ENCODE peak calls at places on chromosome 9, in six cellular contexts. Q, M, O, K, I and Z are unnamed samples.
A peak's percentile ranks its signal among the peaks of the same experiment; 100 is the strongest.

GRCh38 chr9:113720495-113720894 is 155.6 kb upstream of the ZNF618 start:
- DNase-seq in Q (no peak), M (no peak), O (no peak), K (no peak), I (no peak), Z (no peak)

GRCh38 chr9:135773677-135774238 is 71.8 kb downstream of the KCNT1 start:
- DNase-seq in Q (no peak), M (no peak), O (no peak), K (no peak), I (no peak), Z (no peak)

GRCh38 chr9:132143359-132143758 is 18.5 kb upstream of the NTNG2 start:
- DNase-seq in Q (no peak), M (no peak), O (no peak), K (no peak), I (no peak), Z (no peak)

GRCh38 chr9:26813247-26813646 is 79.4 kb downstream of the CAAP1 start:
- DNase-seq in Q (no peak), M (no peak), O (no peak), K (no peak), I (no peak), Z (no peak)

GRCh38 chr9:87567047-87567446 is 69.4 kb downstream of the DAPK1 start:
- DNase-seq in Q (peak; percentile 37), M (no peak), O (no peak), K (no peak), I (peak; percentile 48), Z (no peak)

GRCh38 chr9:33835625-33836260 is 18.8 kb downstream of the UBE2R2 start:
- DNase-seq in Q (no peak), M (no peak), O (no peak), K (no peak), I (no peak), Z (no peak)

GRCh38 chr9:131234799-131235479 is 41.4 kb downstream of the FAM78A start:
- DNase-seq in Q (no peak), M (no peak), O (no peak), K (no peak), I (no peak), Z (no peak)

GRCh38 chr9:92668746-92669526 is 995 bp downstream of the IPPK start:
- DNase-seq in Q (peak; percentile 61), M (peak; percentile 56), O (peak; percentile 68), K (peak; percentile 69), I (peak; percentile 76), Z (peak; percentile 67)

GRCh38 chr9:134562146-134562753 is 79.4 kb upstream of the COL5A1 start:
- DNase-seq in Q (no peak), M (no peak), O (no peak), K (no peak), I (no peak), Z (no peak)

GRCh38 chr9:116334581-116335150 is 181.1 kb downstream of the PAPPA start:
- DNase-seq in Q (no peak), M (no peak), O (no peak), K (no peak), I (no peak), Z (no peak)

GRCh38 chr9:94867281-94867841 is 140.9 kb downstream of the AOPEP start:
- DNase-seq in Q (peak; percentile 93), M (peak; percentile 78), O (peak; percentile 95), K (peak; percentile 59), I (peak; percentile 33), Z (peak; percentile 78)

GRCh38 chr9:2727966-2728613 is 10.8 kb downstream of the KCNV2 start:
- DNase-seq in Q (peak; percentile 85), M (peak; percentile 69), O (peak; percentile 89), K (no peak), I (peak; percentile 81), Z (no peak)

GRCh38 chr9:91659529-91660294 is 236.1 kb upstream of the NFIL3 start:
- DNase-seq in Q (peak; percentile 42), M (no peak), O (no peak), K (no peak), I (peak; percentile 48), Z (no peak)

GRCh38 chr9:82488702-82489578 is 500.4 kb downstream of the SPATA31D1 start:
- DNase-seq in Q (peak; percentile 68), M (peak; percentile 72), O (peak; percentile 83), K (no peak), I (peak; percentile 45), Z (no peak)

GRCh38 chr9:101477736-101478135 is 42.2 kb upstream of the ALDOB start:
- DNase-seq in Q (no peak), M (no peak), O (peak; percentile 36), K (no peak), I (no peak), Z (no peak)

GRCh38 chr9:88084816-88085215 is 53.5 kb downstream of the SPATA31C2 start:
- DNase-seq in Q (peak; percentile 9), M (no peak), O (no peak), K (no peak), I (no peak), Z (no peak)

GRCh38 chr9:133701321-133701980 is 36.7 kb downstream of the SARDH start:
- DNase-seq in Q (no peak), M (no peak), O (no peak), K (no peak), I (no peak), Z (no peak)

GRCh38 chr9:8880031-8880430 is 1080.5 kb upstream of the DMAC1 start:
- DNase-seq in Q (no peak), M (no peak), O (no peak), K (no peak), I (no peak), Z (no peak)

GRCh38 chr9:77556396-77556795 is 91.7 kb downstream of the GNA14 start:
- DNase-seq in Q (no peak), M (no peak), O (peak; percentile 37), K (no peak), I (no peak), Z (no peak)

GRCh38 chr9:123002754-123003153 is 30.7 kb upstream of the GPR21 start:
- DNase-seq in Q (peak; percentile 91), M (no peak), O (peak; percentile 60), K (no peak), I (peak; percentile 24), Z (no peak)

GRCh38 chr9:79196606-79197005 is 375.2 kb upstream of the TLE4 start:
- DNase-seq in Q (peak; percentile 47), M (no peak), O (peak; percentile 44), K (no peak), I (no peak), Z (no peak)

GRCh38 chr9:14768561-14769234 is 46.2 kb upstream of the CER1 start:
- DNase-seq in Q (peak; percentile 78), M (no peak), O (peak; percentile 73), K (no peak), I (peak; percentile 75), Z (peak; percentile 2)

GRCh38 chr9:120505186-120505585 is 74.8 kb downstream of the CDK5RAP2 start:
- DNase-seq in Q (peak; percentile 21), M (no peak), O (peak; percentile 39), K (no peak), I (no peak), Z (no peak)

GRCh38 chr9:90002299-90003045 is 397.7 kb downstream of the GADD45G start:
- DNase-seq in Q (no peak), M (no peak), O (no peak), K (no peak), I (peak; percentile 49), Z (no peak)

GRCh38 chr9:90000925-90001324 is 396.1 kb downstream of the GADD45G start:
- DNase-seq in Q (no peak), M (no peak), O (no peak), K (no peak), I (no peak), Z (no peak)

GRCh38 chr9:90001756-90002155 is 396.9 kb downstream of the GADD45G start:
- DNase-seq in Q (no peak), M (no peak), O (no peak), K (no peak), I (no peak), Z (no peak)

GRCh38 chr9:89999176-89999533 is 394.3 kb downstream of the GADD45G start:
- DNase-seq in Q (no peak), M (no peak), O (no peak), K (peak; percentile 73), I (no peak), Z (peak; percentile 45)

DNA sequence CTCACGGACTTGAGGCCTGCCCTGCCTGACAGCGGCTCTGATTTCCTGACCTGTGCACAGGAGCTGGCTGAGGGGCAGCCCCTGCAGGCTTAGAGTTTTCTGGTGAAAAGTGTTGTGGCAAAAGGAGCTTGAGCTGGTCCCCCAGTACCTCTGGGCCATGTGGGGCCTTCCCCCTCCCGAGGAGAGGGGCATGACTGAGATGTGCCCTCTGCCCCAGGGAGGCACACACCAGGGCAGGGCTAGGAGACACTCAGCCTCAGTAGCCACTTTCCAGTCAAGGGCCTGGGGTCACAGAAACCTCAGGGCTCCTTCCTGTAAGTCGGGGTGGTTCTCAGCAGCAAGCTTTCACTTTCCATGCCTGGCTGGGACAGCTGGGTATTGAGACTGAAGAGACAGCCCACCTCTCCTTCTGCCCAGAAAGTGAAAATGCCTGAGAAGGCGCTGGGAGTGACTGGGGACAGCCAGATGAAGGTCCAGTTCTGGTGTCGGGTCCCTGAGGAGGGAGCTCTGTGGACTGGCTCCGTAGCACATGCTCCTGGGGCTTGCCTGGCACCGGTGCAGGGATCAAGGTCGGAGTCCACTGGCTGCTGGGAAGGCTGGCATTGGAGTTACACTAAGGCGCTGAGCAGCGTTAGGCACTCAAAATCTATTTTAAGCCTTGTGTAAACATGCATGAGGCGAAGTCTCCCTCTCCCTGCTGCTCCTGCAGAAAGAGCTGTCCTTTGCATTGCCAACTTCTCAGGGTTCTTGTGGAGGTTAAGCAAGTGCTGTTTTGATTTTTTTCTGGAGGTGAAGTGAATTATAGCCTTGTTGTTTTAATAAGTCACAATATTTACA is 394.9 kb downstream of the GADD45G start:
- DNase-seq in Q (peak; percentile 31), M (peak; percentile 81), O (peak; percentile 1), K (peak; percentile 70), I (no peak), Z (no peak)
- H3K4me3 ChIP-seq in Q (no peak overlapping the region), M (peak overlapping the region; percentile 10), O (peak overlapping the region; percentile 9), K (no peak overlapping the region), I (no peak overlapping the region), Z (no peak overlapping the region)

GRCh38 chr9:36985769-36986547 is 48.1 kb downstream of the PAX5 start:
- DNase-seq in Q (no peak), M (no peak), O (no peak), K (no peak), I (peak; percentile 61), Z (no peak)
- H3K4me3 ChIP-seq in Q (no peak overlapping the region), M (peak overlapping the region; percentile 22), O (no peak overlapping the region), K (no peak overlapping the region), I (no peak overlapping the region), Z (no peak overlapping the region)

DNA sequence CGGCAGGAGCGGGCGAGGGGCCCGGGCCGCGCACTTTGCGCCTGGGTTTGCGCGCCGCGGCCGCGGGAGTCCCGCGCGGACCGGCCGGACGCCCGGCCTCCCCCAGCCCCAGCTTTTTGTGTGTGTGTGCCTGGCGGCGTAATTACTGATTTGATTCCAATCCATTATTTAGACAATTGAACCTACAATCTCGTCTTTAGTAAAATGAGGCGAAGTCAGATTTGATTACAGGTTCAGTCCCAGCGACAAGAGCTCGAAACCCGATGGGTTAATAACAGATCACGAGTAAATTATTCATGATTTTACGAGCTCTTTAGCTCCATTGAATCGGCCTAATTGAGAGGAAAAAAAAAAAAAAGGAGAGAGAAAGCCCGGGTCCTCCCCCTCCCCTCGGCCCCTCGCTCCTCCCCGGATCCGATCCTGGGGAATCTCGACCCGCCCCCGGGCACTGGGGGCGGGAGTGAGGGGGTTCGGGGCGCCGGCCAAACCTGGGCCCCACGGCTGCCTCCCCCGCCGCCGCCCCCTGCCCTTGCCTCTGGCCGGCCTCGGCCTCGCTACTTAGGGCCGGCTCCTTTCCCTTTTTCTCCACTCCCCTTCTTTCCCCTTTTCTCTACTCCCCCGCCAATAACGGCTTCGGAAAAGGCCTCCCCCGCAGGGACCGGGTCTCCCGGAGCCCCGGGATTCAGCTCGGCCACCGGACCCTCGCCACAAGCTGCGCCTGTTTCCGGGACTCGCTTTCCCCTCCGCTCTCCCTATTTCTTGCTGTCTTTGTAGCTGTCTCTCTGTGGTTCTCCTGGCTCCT is 6.6 kb downstream of the LHX2 start:
- DNase-seq in Q (no peak), M (no peak), O (no peak), K (no peak), I (no peak), Z (no peak)
- H3K4me3 ChIP-seq in Q (peak overlapping the region; percentile 32), M (peak overlapping the region; percentile 48), O (peak overlapping the region; percentile 28), K (no peak overlapping the region), I (peak overlapping the region; percentile 29), Z (no peak overlapping the region)

GRCh38 chr9:129946596-129946995 is 96.4 kb downstream of the FNBP1 start:
- DNase-seq in Q (no peak), M (no peak), O (no peak), K (no peak), I (no peak), Z (no peak)
- H3K4me3 ChIP-seq in Q (no peak overlapping the region), M (no peak overlapping the region), O (no peak overlapping the region), K (no peak overlapping the region), I (no peak overlapping the region), Z (no peak overlapping the region)